ENCODE peak calls at places on chromosomes 13 and 19, in five cellular contexts. One of them, this sample, is unnamed.

GRCh38 chr13:110376120-110376519 is 69.0 kb downstream of the COL4A2 start:
- DNase-seq in stomach: no peak
- DNase-seq in GM23338: no peak
- DNase-seq in breast epithelium: no peak
- DNase-seq in HL-60: no peak
- DNase-seq in this sample: no peak

GRCh38 chr19:21052902-21053301 is 29.1 kb upstream of the ZNF714 start:
- DNase-seq in stomach: no peak
- DNase-seq in GM23338: no peak
- DNase-seq in breast epithelium: no peak
- DNase-seq in HL-60: no peak
- DNase-seq in this sample: no peak

GRCh38 chr19:41298327-41298964 is 11.5 kb upstream of the CCDC97 start:
- DNase-seq in stomach: peak
- DNase-seq in GM23338: no peak
- DNase-seq in breast epithelium: peak
- DNase-seq in HL-60: peak
- DNase-seq in this sample: peak

GRCh38 chr19:35853038-35853756 is 893 bp upstream of the NPHS1 start:
- DNase-seq in stomach: no peak
- DNase-seq in GM23338: no peak
- DNase-seq in breast epithelium: no peak
- DNase-seq in HL-60: no peak
- DNase-seq in this sample: no peak

GRCh38 chr19:8396563-8397203 is 6.5 kb downstream of the RAB11B start:
- DNase-seq in stomach: peak
- DNase-seq in GM23338: peak
- DNase-seq in breast epithelium: peak
- DNase-seq in HL-60: peak
- DNase-seq in this sample: peak

GRCh38 chr19:55088021-55088451 is 12.4 kb downstream of the EPS8L1 start:
- DNase-seq in stomach: no peak
- DNase-seq in GM23338: no peak
- DNase-seq in breast epithelium: no peak
- DNase-seq in HL-60: no peak
- DNase-seq in this sample: no peak

GRCh38 chr13:108193806-108194205 is 21.5 kb downstream of the LIG4 start:
- DNase-seq in stomach: no peak
- DNase-seq in GM23338: no peak
- DNase-seq in breast epithelium: no peak
- DNase-seq in HL-60: no peak
- DNase-seq in this sample: no peak

GRCh38 chr19:35154535-35155406 is at the start of gene FXYD5:
- DNase-seq in stomach: peak
- DNase-seq in GM23338: peak
- DNase-seq in breast epithelium: peak
- DNase-seq in HL-60: peak
- DNase-seq in this sample: peak

GRCh38 chr19:46772170-46773017 is 16.0 kb downstream of the SLC1A5 start:
- DNase-seq in stomach: no peak
- DNase-seq in GM23338: no peak
- DNase-seq in breast epithelium: no peak
- DNase-seq in HL-60: no peak
- DNase-seq in this sample: no peak

GRCh38 chr13:48998893-48999292 is 23.2 kb downstream of the FNDC3A start:
- DNase-seq in stomach: no peak
- DNase-seq in GM23338: no peak
- DNase-seq in breast epithelium: no peak
- DNase-seq in HL-60: no peak
- DNase-seq in this sample: no peak

GRCh38 chr19:43675269-43675879 is 5.4 kb upstream of the PLAUR start:
- DNase-seq in stomach: peak
- DNase-seq in GM23338: peak
- DNase-seq in breast epithelium: peak
- DNase-seq in HL-60: no peak
- DNase-seq in this sample: peak

GRCh38 chr19:38195237-38195636 is 28.8 kb downstream of the DPF1 start:
- DNase-seq in stomach: no peak
- DNase-seq in GM23338: no peak
- DNase-seq in breast epithelium: no peak
- DNase-seq in HL-60: no peak
- DNase-seq in this sample: no peak

GRCh38 chr13:29902632-29903305 is 52.4 kb upstream of the UBL3 start:
- DNase-seq in stomach: no peak
- DNase-seq in GM23338: no peak
- DNase-seq in breast epithelium: no peak
- DNase-seq in HL-60: no peak
- DNase-seq in this sample: no peak

GRCh38 chr13:44818428-44818827 is 170.8 kb downstream of the NUFIP1 start:
- DNase-seq in stomach: no peak
- DNase-seq in GM23338: peak
- DNase-seq in breast epithelium: no peak
- DNase-seq in HL-60: no peak
- DNase-seq in this sample: no peak

GRCh38 chr19:40610396-40611064 is 9.4 kb downstream of the LTBP4 start:
- DNase-seq in stomach: peak
- DNase-seq in GM23338: peak
- DNase-seq in breast epithelium: peak
- DNase-seq in HL-60: peak
- DNase-seq in this sample: peak

GRCh38 chr19:30358319-30358718 is 13.9 kb upstream of the ZNF536 start:
- DNase-seq in stomach: no peak
- DNase-seq in GM23338: no peak
- DNase-seq in breast epithelium: peak
- DNase-seq in HL-60: no peak
- DNase-seq in this sample: peak

GRCh38 chr13:75481176-75482069 is 546 bp downstream of the TBC1D4 start:
- DNase-seq in stomach: peak
- DNase-seq in GM23338: peak
- DNase-seq in breast epithelium: no peak
- DNase-seq in HL-60: peak
- DNase-seq in this sample: peak

GRCh38 chr19:44988896-44989563 is 12.2 kb upstream of the RELB start:
- DNase-seq in stomach: peak
- DNase-seq in GM23338: peak
- DNase-seq in breast epithelium: no peak
- DNase-seq in HL-60: peak
- DNase-seq in this sample: no peak
- TF ChIP-seq CTCF in stomach: no peak
- TF ChIP-seq CTCF in GM23338: peak
- TF ChIP-seq CTCF in breast epithelium: peak
- TF ChIP-seq CTCF in HL-60: peak
- TF ChIP-seq CTCF in this sample: peak

DNA sequence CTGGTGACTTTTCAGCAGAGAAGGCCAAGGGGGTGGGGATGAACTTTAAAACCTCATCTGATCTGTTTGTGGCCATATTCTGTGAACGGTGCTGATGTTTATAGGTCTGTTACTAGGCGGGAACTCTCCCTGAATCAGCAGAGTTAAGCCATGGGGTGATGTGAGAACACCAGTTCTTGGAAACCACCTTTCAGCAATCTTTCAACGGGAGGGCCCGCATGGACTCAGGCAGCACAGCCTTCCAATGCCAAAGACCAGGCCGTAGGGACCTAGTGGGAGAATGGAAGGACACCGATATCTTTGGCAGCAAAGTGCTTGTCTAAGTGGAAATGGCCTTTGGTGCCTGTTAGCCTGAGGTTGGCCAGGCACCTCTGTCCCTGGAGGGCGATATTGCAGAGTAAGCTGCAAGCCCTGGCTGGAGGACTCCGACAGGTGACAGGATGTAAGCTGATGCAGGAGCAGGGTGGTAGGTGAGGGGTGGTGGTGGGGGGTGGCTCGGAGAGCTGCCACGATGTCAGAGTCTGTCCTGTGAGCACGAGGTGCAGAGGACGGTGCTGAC is 57.0 kb downstream of the ERCC5 start:
- DNase-seq in stomach: no peak
- DNase-seq in GM23338: peak
- DNase-seq in breast epithelium: no peak
- DNase-seq in HL-60: no peak
- DNase-seq in this sample: no peak
- TF ChIP-seq POLR2AphosphoS5 in stomach: no peak
- TF ChIP-seq POLR2AphosphoS5 in GM23338: no peak
- TF ChIP-seq POLR2AphosphoS5 in breast epithelium: no peak
- TF ChIP-seq POLR2AphosphoS5 in HL-60: no peak
- TF ChIP-seq POLR2AphosphoS5 in this sample: no peak

GRCh38 chr13:112062619-112063308 is 4.2 kb upstream of the SOX1 start:
- DNase-seq in stomach: no peak
- DNase-seq in GM23338: peak
- DNase-seq in breast epithelium: no peak
- DNase-seq in HL-60: no peak
- DNase-seq in this sample: no peak
- TF ChIP-seq CTCF in stomach: no peak
- TF ChIP-seq CTCF in GM23338: peak
- TF ChIP-seq CTCF in breast epithelium: no peak
- TF ChIP-seq CTCF in HL-60: no peak
- TF ChIP-seq CTCF in this sample: no peak

GRCh38 chr19:4732680-4733114 is 9.1 kb upstream of the DPP9 start:
- DNase-seq in stomach: peak
- DNase-seq in GM23338: peak
- DNase-seq in breast epithelium: no peak
- DNase-seq in HL-60: peak
- DNase-seq in this sample: no peak
- TF ChIP-seq POLR2AphosphoS5 in stomach: no peak
- TF ChIP-seq POLR2AphosphoS5 in GM23338: no peak
- TF ChIP-seq POLR2AphosphoS5 in breast epithelium: no peak
- TF ChIP-seq POLR2AphosphoS5 in HL-60: no peak
- TF ChIP-seq POLR2AphosphoS5 in this sample: no peak

GRCh38 chr19:5354403-5354802 is 13.8 kb upstream of the PTPRS start:
- DNase-seq in stomach: no peak
- DNase-seq in GM23338: peak
- DNase-seq in breast epithelium: no peak
- DNase-seq in HL-60: peak
- DNase-seq in this sample: no peak
- TF ChIP-seq CTCF in stomach: no peak
- TF ChIP-seq CTCF in GM23338: peak
- TF ChIP-seq CTCF in breast epithelium: no peak
- TF ChIP-seq CTCF in HL-60: no peak
- TF ChIP-seq CTCF in this sample: no peak

GRCh38 chr13:114027046-114027760 is 53.3 kb upstream of the C13orf46 start:
- DNase-seq in stomach: no peak
- DNase-seq in GM23338: no peak
- DNase-seq in breast epithelium: no peak
- DNase-seq in HL-60: no peak
- DNase-seq in this sample: no peak
- TF ChIP-seq POLR2AphosphoS5 in stomach: no peak
- TF ChIP-seq POLR2AphosphoS5 in GM23338: no peak
- TF ChIP-seq POLR2AphosphoS5 in breast epithelium: no peak
- TF ChIP-seq POLR2AphosphoS5 in HL-60: no peak
- TF ChIP-seq POLR2AphosphoS5 in this sample: no peak

GRCh38 chr19:11090264-11091032 is 1.2 kb downstream of the LDLR start:
- DNase-seq in stomach: peak
- DNase-seq in GM23338: peak
- DNase-seq in breast epithelium: peak
- DNase-seq in HL-60: peak
- DNase-seq in this sample: peak
- TF ChIP-seq CTCF in stomach: no peak
- TF ChIP-seq CTCF in GM23338: no peak
- TF ChIP-seq CTCF in breast epithelium: no peak
- TF ChIP-seq CTCF in HL-60: no peak
- TF ChIP-seq CTCF in this sample: no peak

DNA sequence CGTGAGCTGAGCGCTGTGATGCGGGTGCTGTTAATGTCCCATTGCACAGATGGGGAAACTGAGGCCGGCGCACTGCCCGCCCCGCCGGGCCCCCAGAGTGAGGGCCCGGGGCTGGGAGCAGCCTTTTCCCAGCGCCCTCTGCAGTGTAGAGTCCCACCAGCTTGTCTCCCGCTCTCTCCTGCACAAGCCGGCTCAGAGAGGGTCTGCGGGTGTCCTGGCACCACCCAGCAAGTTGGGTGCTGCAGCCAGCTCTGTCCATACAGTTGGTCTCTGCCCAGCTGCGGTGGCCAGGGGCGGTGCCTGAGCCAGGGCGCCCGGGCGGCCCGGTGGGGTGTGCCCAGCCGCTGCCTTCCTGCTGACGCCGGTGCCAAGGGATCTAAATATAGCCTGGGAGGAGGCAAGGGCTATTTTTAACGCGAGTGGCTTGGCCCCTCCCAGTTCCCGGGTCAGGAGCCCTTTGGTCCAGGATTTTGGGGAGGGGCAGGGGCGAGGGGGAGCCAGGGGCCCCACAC is 19.3 kb downstream of the GADD45B start:
- DNase-seq in stomach: peak
- DNase-seq in GM23338: no peak
- DNase-seq in breast epithelium: peak
- DNase-seq in HL-60: peak
- DNase-seq in this sample: peak
- TF ChIP-seq POLR2AphosphoS5 in stomach: peak
- TF ChIP-seq POLR2AphosphoS5 in GM23338: no peak
- TF ChIP-seq POLR2AphosphoS5 in breast epithelium: no peak
- TF ChIP-seq POLR2AphosphoS5 in HL-60: no peak
- TF ChIP-seq POLR2AphosphoS5 in this sample: peak

GRCh38 chr19:6354098-6354674 is 7.1 kb upstream of the CLPP start:
- DNase-seq in stomach: no peak
- DNase-seq in GM23338: peak
- DNase-seq in breast epithelium: no peak
- DNase-seq in HL-60: no peak
- DNase-seq in this sample: no peak
- TF ChIP-seq CTCF in stomach: no peak
- TF ChIP-seq CTCF in GM23338: peak
- TF ChIP-seq CTCF in breast epithelium: no peak
- TF ChIP-seq CTCF in HL-60: no peak
- TF ChIP-seq CTCF in this sample: no peak

This sample was measured in upper lobe of left lung.